ENCODE peak calls at places on chromosomes 13 and 19, in six cellular contexts. T is HCT116, F is K562, X is HepG2, Y is H1, C is GM12878. O is an unnamed sample. For H3K4me1, the result is how much of the 10 kb centered on the place peaks cover.

GRCh38 chr13:94858856-94859811 is 146.8 kb upstream of the SOX21 start:
- DNase-seq in X (no peak), F (no peak), Y (no peak), C (no peak), T (no peak), O (no peak)

GRCh38 chr13:51241720-51242119 is 19.5 kb downstream of the FAM124A start:
- DNase-seq in Y (peak), X (no peak), C (no peak), T (no peak), F (no peak), O (no peak)

GRCh38 chr19:49084206-49085019 is 838 bp upstream of the SNRNP70 start:
- DNase-seq in C (no peak), F (peak), X (no peak), T (no peak), Y (no peak), O (no peak)

GRCh38 chr13:24511019-24511823 is 1.4 kb downstream of the PARP4 start:
- DNase-seq in Y (no peak), C (peak), X (peak), F (peak), T (peak), O (no peak)

GRCh38 chr19:1183543-1184172 is 9.6 kb upstream of the SBNO2 start:
- DNase-seq in F (no peak), C (peak), T (peak), Y (no peak), X (peak), O (no peak)

GRCh38 chr19:50312967-50313811 is 16.0 kb downstream of the KCNC3 start:
- DNase-seq in T (no peak), F (no peak), Y (no peak), X (no peak), C (no peak), O (no peak)

GRCh38 chr13:94312511-94313191 is 166.8 kb downstream of the DCT start:
- DNase-seq in Y (no peak), X (no peak), T (no peak), F (no peak), C (peak), O (peak)

GRCh38 chr19:42333975-42334696 is 8.7 kb downstream of the MEGF8 start:
- DNase-seq in Y (no peak), C (no peak), F (no peak), T (no peak), X (no peak), O (no peak)

GRCh38 chr13:48304132-48304876 is 753 bp downstream of the RB1 start:
- DNase-seq in C (peak), X (peak), Y (no peak), T (no peak), F (peak), O (no peak)

GRCh38 chr19:18672606-18673337 is 10.7 kb upstream of the CRTC1 start:
- DNase-seq in Y (no peak), T (no peak), C (no peak), F (peak), X (no peak), O (no peak)

GRCh38 chr13:49791214-49791752 is 1.2 kb downstream of the KPNA3 start:
- DNase-seq in Y (no peak), X (peak), F (peak), C (peak), T (no peak), O (peak)

GRCh38 chr13:48727252-48728011 is 73.7 kb downstream of the CYSLTR2 start:
- DNase-seq in C (no peak), Y (no peak), F (no peak), T (no peak), X (no peak), O (no peak)

GRCh38 chr13:97300871-97301270 is 78.7 kb downstream of the MBNL2 start:
- DNase-seq in C (no peak), F (no peak), Y (no peak), T (no peak), X (no peak), O (no peak)

GRCh38 chr13:42553098-42554046 is 20.6 kb upstream of the TNFSF11 start:
- DNase-seq in X (no peak), F (no peak), Y (no peak), T (no peak), C (no peak), O (no peak)

GRCh38 chr19:18895828-18896341 is at the start of gene CERS1:
- DNase-seq in Y (peak), T (no peak), F (peak), X (no peak), C (no peak), O (no peak)

GRCh38 chr19:3543150-3544053 is 4.4 kb downstream of the TEKTIP1 start:
- DNase-seq in X (no peak), Y (no peak), C (no peak), T (no peak), F (no peak), O (no peak)

GRCh38 chr13:22839554-22840286 is 341.1 kb upstream of the SGCG start:
- DNase-seq in C (no peak), T (no peak), F (peak), Y (no peak), X (no peak), O (no peak)

DNA sequence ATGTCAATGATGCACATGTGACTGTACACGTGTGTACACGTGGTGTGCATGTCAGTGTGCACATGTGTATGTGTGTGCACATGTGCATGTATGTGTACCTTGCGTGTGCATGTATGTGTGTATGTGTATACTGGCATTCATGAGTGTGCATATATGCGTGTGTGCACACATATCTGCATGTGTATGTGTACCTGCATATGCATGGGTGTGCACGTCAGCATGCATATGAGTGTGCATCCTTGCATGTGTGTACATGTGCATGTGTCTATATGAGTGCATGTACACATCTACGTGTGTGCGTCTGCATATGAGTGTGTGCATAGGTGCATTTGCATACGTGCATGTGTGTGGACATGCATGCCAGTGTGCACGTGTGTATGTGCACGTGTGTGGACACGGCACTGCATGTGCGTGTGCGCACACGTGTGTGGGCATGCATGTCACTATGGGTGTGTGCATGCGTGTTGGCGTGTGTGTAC is 48.5 kb downstream of the GADD45B start:
- DNase-seq in Y (no peak), X (no peak), F (no peak), T (no peak), C (no peak), O (no peak)
- H3K4me1 ChIP-seq in Y (under half), X (half or more), F (under half), T (half or more), C (under half), O (under half)

GRCh38 chr19:45667620-45668341 is at the start of gene GIPR:
- DNase-seq in Y (peak), X (peak), T (peak), C (no peak), F (peak), O (no peak)

GRCh38 chr19:45668342-45668871 is 386 bp downstream of the GIPR start:
- DNase-seq in C (no peak), X (no peak), F (no peak), Y (no peak), T (no peak), O (no peak)

GRCh38 chr19:45659096-45659729 is 8.8 kb upstream of the GIPR start:
- DNase-seq in C (no peak), T (no peak), X (no peak), Y (no peak), F (no peak), O (no peak)

GRCh38 chr19:45664575-45664974 is 3.4 kb upstream of the GIPR start:
- DNase-seq in X (no peak), F (no peak), C (no peak), Y (no peak), T (no peak), O (no peak)

GRCh38 chr19:45663800-45664199 is 4.2 kb upstream of the GIPR start:
- DNase-seq in F (peak), Y (no peak), C (no peak), T (no peak), X (no peak), O (no peak)
- TF ChIP-seq ZNF274 in F (no peak), Y (no peak), C (no peak), T (no peak), X (no peak), O (no peak)

GRCh38 chr19:12052057-12052570 is 647 bp downstream of the ZNF878 start:
- DNase-seq in T (no peak), X (no peak), F (no peak), Y (no peak), C (no peak), O (no peak)
- TF ChIP-seq YY1 in T (no peak), X (no peak), F (no peak), Y (peak), C (no peak), O (no peak)

GRCh38 chr19:13135068-13136062 is 14.8 kb downstream of the STX10 start:
- DNase-seq in F (no peak), T (no peak), C (no peak), Y (no peak), X (no peak), O (no peak)
- H3K4me1 ChIP-seq in F (under half), T (under half), C (under half), Y (under half), X (under half), O (under half)

DNA sequence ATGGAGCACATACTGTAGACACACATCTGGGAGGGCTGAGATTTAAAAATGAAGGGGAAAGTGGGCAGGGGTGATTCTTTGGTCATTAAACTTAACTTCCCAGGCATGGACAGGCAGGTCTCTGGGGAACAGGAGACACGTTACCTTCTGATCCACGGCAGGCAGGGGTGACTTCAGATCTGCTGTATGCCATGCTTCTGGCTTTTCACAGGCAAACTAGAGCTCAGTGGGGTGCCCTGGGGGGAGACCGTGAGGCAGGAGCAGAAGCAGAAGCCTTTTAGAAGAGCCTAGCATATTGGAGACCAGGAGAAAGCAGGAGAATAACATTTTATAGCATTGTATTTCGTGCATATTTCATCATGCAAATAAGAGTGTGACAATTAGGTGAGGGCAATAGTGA is 169.7 kb upstream of the KL start:
- DNase-seq in F (no peak), C (no peak), X (no peak), Y (peak), T (no peak), O (no peak)
- TF ChIP-seq ZNF274 in F (no peak), C (no peak), X (no peak), Y (no peak), T (no peak), O (no peak)

O was measured in NT2/D1.